ENCODE peak calls at places on chromosomes 3 and 15, in six cellular contexts. C, Q, P, A, F and K are unnamed samples.

GRCh38 chr3:188594137-188594536 is 440.2 kb downstream of the LPP start:
- DNase-seq in P (peak; percentile 32), Q (no peak), A (no peak), F (no peak), C (peak; percentile 86), K (no peak)

GRCh38 chr3:111112913-111113312 is 41.3 kb downstream of the NECTIN3 start:
- DNase-seq in F (no peak), A (no peak), Q (no peak), P (no peak), C (no peak), K (no peak)

GRCh38 chr3:128153156-128154011 is at the start of gene EEFSEC:
- DNase-seq in A (peak; percentile 6), P (peak; percentile 51), C (peak; percentile 73), F (peak; percentile 84), Q (peak; percentile 72), K (peak; percentile 92)

GRCh38 chr3:174243194-174243593 is 615.9 kb upstream of the NAALADL2 start:
- DNase-seq in P (no peak), F (no peak), Q (no peak), A (no peak), C (no peak), K (no peak)

GRCh38 chr3:160134454-160134853 is 90.8 kb upstream of the C3orf80 start:
- DNase-seq in C (peak; percentile 62), P (no peak), F (no peak), Q (no peak), A (peak; percentile 74), K (no peak)

GRCh38 chr15:64070965-64071851 is 22.4 kb downstream of the CIAO2A start:
- DNase-seq in F (no peak), Q (peak; percentile 85), P (peak; percentile 50), C (peak; percentile 75), A (no peak), K (peak; percentile 85)

GRCh38 chr15:40875996-40876740 is 2.1 kb upstream of the RHOV start:
- DNase-seq in P (no peak), C (no peak), F (no peak), Q (no peak), A (no peak), K (no peak)

GRCh38 chr15:63843901-63844317 is 10.2 kb upstream of the HERC1 start:
- DNase-seq in C (no peak), A (no peak), F (no peak), Q (no peak), P (no peak), K (no peak)

GRCh38 chr3:11495948-11496557 is 147.7 kb downstream of the VGLL4 start:
- DNase-seq in P (no peak), F (no peak), C (no peak), A (no peak), Q (no peak), K (no peak)

GRCh38 chr3:72891053-72891855 is 3.4 kb downstream of the GXYLT2 start:
- DNase-seq in F (peak; percentile 67), C (peak; percentile 71), Q (peak; percentile 81), A (no peak), P (peak; percentile 38), K (no peak)

GRCh38 chr15:58604455-58604923 is 145.0 kb downstream of the ADAM10 start:
- DNase-seq in A (no peak), F (no peak), P (no peak), C (peak; percentile 81), Q (no peak), K (no peak)

GRCh38 chr3:38313263-38313662 is 31.2 kb downstream of the SLC22A14 start:
- DNase-seq in C (no peak), F (no peak), A (no peak), P (no peak), Q (no peak), K (no peak)

GRCh38 chr3:125142418-125142778 is 70.2 kb downstream of the SLC12A8 start:
- DNase-seq in P (no peak), C (no peak), F (no peak), Q (no peak), A (no peak), K (no peak)

GRCh38 chr3:22471557-22471956 is 720.5 kb upstream of the ZNF385D start:
- DNase-seq in C (no peak), P (no peak), A (no peak), Q (no peak), F (no peak), K (no peak)

GRCh38 chr3:8499181-8499611 is 2.4 kb upstream of the LMCD1 start:
- DNase-seq in A (no peak), Q (no peak), C (peak; percentile 68), F (no peak), P (peak; percentile 83), K (no peak)

GRCh38 chr15:78170848-78171773 is 21.9 kb downstream of the IDH3A start:
- DNase-seq in C (no peak), A (no peak), P (no peak), F (no peak), Q (no peak), K (no peak)

GRCh38 chr3:168696119-168696518 is 600.4 kb upstream of the GOLIM4 start:
- DNase-seq in Q (no peak), P (no peak), C (peak; percentile 8), A (no peak), F (no peak), K (no peak)

GRCh38 chr3:175002732-175003143 is 143.6 kb downstream of the NAALADL2 start:
- DNase-seq in C (peak; percentile 81), P (no peak), A (no peak), Q (no peak), F (no peak), K (no peak)

GRCh38 chr3:21449738-21450137 is 301.3 kb downstream of the ZNF385D start:
- DNase-seq in C (no peak), F (no peak), A (no peak), Q (no peak), P (no peak), K (no peak)

GRCh38 chr3:115359507-115359906 is 212.4 kb upstream of the ZBTB20 start:
- DNase-seq in P (no peak), Q (no peak), F (no peak), A (no peak), C (no peak), K (no peak)

GRCh38 chr3:153572165-153572564 is 410.1 kb downstream of the RAP2B start:
- DNase-seq in F (no peak), Q (no peak), P (no peak), A (no peak), C (no peak), K (no peak)

GRCh38 chr3:159200176-159200575 is 398.3 kb downstream of the MFSD1 start:
- DNase-seq in F (no peak), A (peak; percentile 49), C (peak; percentile 60), P (no peak), Q (no peak), K (no peak)

GRCh38 chr15:26773485-26773877 is 615 bp upstream of the GABRB3 start:
- DNase-seq in C (no peak), F (no peak), A (no peak), P (no peak), Q (no peak), K (no peak)

GRCh38 chr3:49750056-49750455 is 26.3 kb upstream of the GMPPB start:
- DNase-seq in C (no peak), P (no peak), A (no peak), Q (no peak), F (no peak), K (no peak)

GRCh38 chr3:72820405-72820804 is 27.8 kb downstream of the SHQ1 start:
- DNase-seq in F (no peak), C (peak; percentile 77), P (no peak), Q (peak; percentile 71), A (no peak), K (no peak)

GRCh38 chr3:46472056-46472455 is 7.4 kb upstream of the LTF start:
- DNase-seq in C (no peak), A (no peak), Q (no peak), F (no peak), P (no peak), K (peak; percentile 18)
- H3K27me3 ChIP-seq in C (peaks cover 5% of the 10 kb centered on the region), A (peaks cover 12% of the 10 kb centered on the region), Q (no peaks in the 10 kb centered on the region), F (no peaks in the 10 kb centered on the region), P (no peaks in the 10 kb centered on the region), K (no peaks in the 10 kb centered on the region)

DNA sequence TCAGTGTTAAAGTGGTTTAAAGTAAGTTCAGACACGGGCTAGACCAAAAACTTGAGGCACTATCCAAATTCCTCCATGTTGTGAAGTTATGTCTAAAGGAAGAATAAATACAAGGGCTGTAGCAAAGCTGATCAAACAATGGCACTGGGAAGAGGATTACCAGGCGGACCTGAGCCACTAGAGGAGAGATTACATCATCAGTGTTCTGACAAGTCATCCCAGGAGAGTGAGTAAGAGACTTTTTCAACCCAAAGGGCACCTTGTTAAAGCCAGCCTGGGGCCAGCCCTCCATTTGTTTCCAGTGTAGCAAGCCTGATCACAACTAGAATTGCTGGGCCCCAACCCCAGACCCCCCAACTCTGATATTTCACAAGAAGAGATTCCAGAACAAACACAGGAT is 166.9 kb downstream of the DCLK3 start:
- DNase-seq in F (no peak), C (peak; percentile 75), A (no peak), Q (no peak), P (no peak), K (no peak)
- TF ChIP-seq CTCF in F (no peak), C (no peak), A (no peak), Q (no peak), P (no peak), K (no peak)

GRCh38 chr15:31435256-31435781 is 108.7 kb downstream of the KLF13 start:
- DNase-seq in P (peak; percentile 76), A (peak; percentile 59), C (peak; percentile 65), F (peak; percentile 83), Q (peak; percentile 87), K (peak; percentile 85)

GRCh38 chr15:31433574-31433973 is 106.9 kb downstream of the KLF13 start:
- DNase-seq in Q (no peak), P (no peak), C (no peak), F (no peak), A (no peak), K (no peak)

GRCh38 chr15:31434418-31435255 is 108.0 kb downstream of the KLF13 start:
- DNase-seq in Q (peak; percentile 65), P (peak; percentile 47), F (peak; percentile 54), C (peak; percentile 56), A (no peak), K (peak; percentile 86)

GRCh38 chr15:31437686-31438085 is 111.1 kb downstream of the KLF13 start:
- DNase-seq in A (no peak), F (no peak), Q (no peak), C (no peak), P (no peak), K (no peak)

GRCh38 chr15:31435891-31436628 is 109.4 kb downstream of the KLF13 start:
- DNase-seq in C (peak; percentile 8), F (no peak), Q (peak; percentile 63), P (no peak), A (peak; percentile 15), K (peak; percentile 78)
- H3K4me1 ChIP-seq in C (peaks cover 15% of the 10 kb centered on the region), F (peaks cover 36% of the 10 kb centered on the region), Q (peaks cover 9% of the 10 kb centered on the region), P (no peaks in the 10 kb centered on the region), A (peaks cover 13% of the 10 kb centered on the region), K (peaks cover 53% of the 10 kb centered on the region)

DNA sequence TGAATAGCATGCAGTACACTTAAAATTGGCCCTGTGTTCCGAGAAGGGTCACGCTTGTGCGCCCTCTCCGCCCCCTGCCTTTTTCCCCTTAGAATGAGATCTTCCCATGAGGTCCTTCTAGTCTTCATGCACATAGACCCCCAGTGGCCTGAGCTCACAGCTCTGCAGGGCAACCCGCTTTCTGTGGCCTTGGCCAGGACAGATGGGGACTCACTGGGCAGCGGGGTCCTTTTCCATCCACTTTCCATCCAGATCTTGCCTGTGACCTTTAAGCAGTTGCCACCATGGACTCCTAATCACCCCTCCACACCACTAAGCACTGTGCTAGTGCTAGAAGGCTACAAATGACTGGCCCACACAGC is 244.4 kb downstream of the UACA start:
- DNase-seq in P (no peak), F (no peak), C (no peak), Q (no peak), A (no peak), K (no peak)
- H3K27me3 ChIP-seq in P (no peaks in the 10 kb centered on the region), F (peaks cover 56% of the 10 kb centered on the region), C (no peaks in the 10 kb centered on the region), Q (no peaks in the 10 kb centered on the region), A (peaks cover 50% of the 10 kb centered on the region), K (peaks cover 4% of the 10 kb centered on the region)